ENCODE peak calls at places on chromosomes 6 and 20, in eight cellular contexts. One of them, this sample, is unnamed.

GRCh38 chr6:26022737-26023136 is 60.1 kb downstream of the TRIM38 start:
- DNase-seq in fibroblast of lung: no peak
- DNase-seq in heart left ventricle: no peak
- DNase-seq in transverse colon: no peak
- DNase-seq in A549: no peak
- DNase-seq in PC-3: no peak
- DNase-seq in retinal pigment epithelial cell: no peak
- DNase-seq in body of pancreas: no peak
- DNase-seq in this sample: no peak

GRCh38 chr6:22250486-22250885 is 46.4 kb downstream of the PRL start:
- DNase-seq in fibroblast of lung: no peak
- DNase-seq in heart left ventricle: no peak
- DNase-seq in transverse colon: no peak
- DNase-seq in A549: no peak
- DNase-seq in PC-3: no peak
- DNase-seq in retinal pigment epithelial cell: no peak
- DNase-seq in body of pancreas: no peak
- DNase-seq in this sample: no peak

GRCh38 chr20:57059055-57059617 is 207.3 kb downstream of the BMP7 start:
- DNase-seq in fibroblast of lung: no peak
- DNase-seq in heart left ventricle: no peak
- DNase-seq in transverse colon: no peak
- DNase-seq in A549: no peak
- DNase-seq in PC-3: no peak
- DNase-seq in retinal pigment epithelial cell: no peak
- DNase-seq in body of pancreas: no peak
- DNase-seq in this sample: no peak

GRCh38 chr6:11197175-11197535 is 35.3 kb downstream of the NEDD9 start:
- DNase-seq in fibroblast of lung: peak
- DNase-seq in heart left ventricle: no peak
- DNase-seq in transverse colon: no peak
- DNase-seq in A549: no peak
- DNase-seq in PC-3: no peak
- DNase-seq in retinal pigment epithelial cell: peak
- DNase-seq in body of pancreas: no peak
- DNase-seq in this sample: peak

GRCh38 chr6:26216886-26217713 is 129.9 kb downstream of the HFE start:
- DNase-seq in fibroblast of lung: peak
- DNase-seq in heart left ventricle: peak
- DNase-seq in transverse colon: peak
- DNase-seq in A549: no peak
- DNase-seq in PC-3: no peak
- DNase-seq in retinal pigment epithelial cell: no peak
- DNase-seq in body of pancreas: peak
- DNase-seq in this sample: peak

GRCh38 chr20:8126979-8127378 is 5.1 kb upstream of the PLCB1 start:
- DNase-seq in fibroblast of lung: no peak
- DNase-seq in heart left ventricle: no peak
- DNase-seq in transverse colon: no peak
- DNase-seq in A549: no peak
- DNase-seq in PC-3: no peak
- DNase-seq in retinal pigment epithelial cell: no peak
- DNase-seq in body of pancreas: no peak
- DNase-seq in this sample: no peak

GRCh38 chr6:143696327-143697000 is 18.7 kb downstream of the PHACTR2 start:
- DNase-seq in fibroblast of lung: peak
- DNase-seq in heart left ventricle: no peak
- DNase-seq in transverse colon: no peak
- DNase-seq in A549: no peak
- DNase-seq in PC-3: no peak
- DNase-seq in retinal pigment epithelial cell: no peak
- DNase-seq in body of pancreas: peak
- DNase-seq in this sample: no peak

GRCh38 chr6:125269328-125269985 is 32.3 kb downstream of the HDDC2 start:
- DNase-seq in fibroblast of lung: no peak
- DNase-seq in heart left ventricle: no peak
- DNase-seq in transverse colon: no peak
- DNase-seq in A549: no peak
- DNase-seq in PC-3: no peak
- DNase-seq in retinal pigment epithelial cell: no peak
- DNase-seq in body of pancreas: no peak
- DNase-seq in this sample: no peak

GRCh38 chr6:49937017-49937416 is 26.9 kb downstream of the DEFB114 start:
- DNase-seq in fibroblast of lung: no peak
- DNase-seq in heart left ventricle: no peak
- DNase-seq in transverse colon: no peak
- DNase-seq in A549: no peak
- DNase-seq in PC-3: no peak
- DNase-seq in retinal pigment epithelial cell: no peak
- DNase-seq in body of pancreas: no peak
- DNase-seq in this sample: no peak

GRCh38 chr6:114108119-114109002 is 137.4 kb upstream of the HDAC2 start:
- DNase-seq in fibroblast of lung: peak
- DNase-seq in heart left ventricle: peak
- DNase-seq in transverse colon: peak
- DNase-seq in A549: peak
- DNase-seq in PC-3: peak
- DNase-seq in retinal pigment epithelial cell: no peak
- DNase-seq in body of pancreas: peak
- DNase-seq in this sample: peak

GRCh38 chr6:20706293-20707165 is 172.3 kb downstream of the CDKAL1 start:
- DNase-seq in fibroblast of lung: peak
- DNase-seq in heart left ventricle: no peak
- DNase-seq in transverse colon: no peak
- DNase-seq in A549: no peak
- DNase-seq in PC-3: no peak
- DNase-seq in retinal pigment epithelial cell: no peak
- DNase-seq in body of pancreas: no peak
- DNase-seq in this sample: peak

GRCh38 chr20:24776755-24777271 is 172.3 kb upstream of the CST7 start:
- DNase-seq in fibroblast of lung: no peak
- DNase-seq in heart left ventricle: no peak
- DNase-seq in transverse colon: peak
- DNase-seq in A549: no peak
- DNase-seq in PC-3: no peak
- DNase-seq in retinal pigment epithelial cell: no peak
- DNase-seq in body of pancreas: no peak
- DNase-seq in this sample: no peak

GRCh38 chr6:160141001-160141726 is 19.5 kb downstream of the SLC22A1 start:
- DNase-seq in fibroblast of lung: peak
- DNase-seq in heart left ventricle: no peak
- DNase-seq in transverse colon: no peak
- DNase-seq in A549: no peak
- DNase-seq in PC-3: peak
- DNase-seq in retinal pigment epithelial cell: peak
- DNase-seq in body of pancreas: no peak
- DNase-seq in this sample: peak

GRCh38 chr20:63047267-63047666 is 40.5 kb upstream of the BHLHE23 start:
- DNase-seq in fibroblast of lung: no peak
- DNase-seq in heart left ventricle: no peak
- DNase-seq in transverse colon: no peak
- DNase-seq in A549: no peak
- DNase-seq in PC-3: no peak
- DNase-seq in retinal pigment epithelial cell: no peak
- DNase-seq in body of pancreas: no peak
- DNase-seq in this sample: no peak

GRCh38 chr6:122663981-122664380 is 53.8 kb downstream of the PKIB start:
- DNase-seq in fibroblast of lung: peak
- DNase-seq in heart left ventricle: no peak
- DNase-seq in transverse colon: no peak
- DNase-seq in A549: no peak
- DNase-seq in PC-3: no peak
- DNase-seq in retinal pigment epithelial cell: no peak
- DNase-seq in body of pancreas: peak
- DNase-seq in this sample: no peak

GRCh38 chr6:121849477-121849876 is 414.0 kb downstream of the GJA1 start:
- DNase-seq in fibroblast of lung: peak
- DNase-seq in heart left ventricle: peak
- DNase-seq in transverse colon: peak
- DNase-seq in A549: peak
- DNase-seq in PC-3: peak
- DNase-seq in retinal pigment epithelial cell: no peak
- DNase-seq in body of pancreas: peak
- DNase-seq in this sample: peak

GRCh38 chr6:169172435-169172834 is 81.2 kb downstream of the THBS2 start:
- DNase-seq in fibroblast of lung: peak
- DNase-seq in heart left ventricle: no peak
- DNase-seq in transverse colon: no peak
- DNase-seq in A549: no peak
- DNase-seq in PC-3: peak
- DNase-seq in retinal pigment epithelial cell: no peak
- DNase-seq in body of pancreas: no peak
- DNase-seq in this sample: peak

GRCh38 chr20:62928246-62928939 is 2.1 kb upstream of the DIDO1 start:
- DNase-seq in fibroblast of lung: no peak
- DNase-seq in heart left ventricle: no peak
- DNase-seq in transverse colon: peak
- DNase-seq in A549: no peak
- DNase-seq in PC-3: no peak
- DNase-seq in retinal pigment epithelial cell: no peak
- DNase-seq in body of pancreas: no peak
- DNase-seq in this sample: no peak

GRCh38 chr20:36303020-36303595 is 3.0 kb upstream of the DLGAP4 start:
- DNase-seq in fibroblast of lung: no peak
- DNase-seq in heart left ventricle: no peak
- DNase-seq in transverse colon: no peak
- DNase-seq in A549: no peak
- DNase-seq in PC-3: no peak
- DNase-seq in retinal pigment epithelial cell: no peak
- DNase-seq in body of pancreas: no peak
- DNase-seq in this sample: no peak
- TF ChIP-seq CTCF in fibroblast of lung: no peak
- TF ChIP-seq CTCF in heart left ventricle: no peak
- TF ChIP-seq CTCF in transverse colon: no peak
- TF ChIP-seq CTCF in A549: no peak
- TF ChIP-seq CTCF in PC-3: no peak
- TF ChIP-seq CTCF in retinal pigment epithelial cell: no peak
- TF ChIP-seq CTCF in body of pancreas: no peak
- TF ChIP-seq CTCF in this sample: no peak

GRCh38 chr6:56671160-56671559 is 28.5 kb upstream of the DST start:
- DNase-seq in fibroblast of lung: no peak
- DNase-seq in heart left ventricle: no peak
- DNase-seq in transverse colon: no peak
- DNase-seq in A549: no peak
- DNase-seq in PC-3: peak
- DNase-seq in retinal pigment epithelial cell: no peak
- DNase-seq in body of pancreas: no peak
- DNase-seq in this sample: no peak
- H3K4me3 ChIP-seq in fibroblast of lung: no peak
- H3K4me3 ChIP-seq in heart left ventricle: no peak
- H3K4me3 ChIP-seq in transverse colon: no peak
- H3K4me3 ChIP-seq in A549: no peak
- H3K4me3 ChIP-seq in PC-3: no peak
- H3K4me3 ChIP-seq in retinal pigment epithelial cell: no peak
- H3K4me3 ChIP-seq in body of pancreas: no peak
- H3K4me3 ChIP-seq in this sample: no peak

DNA sequence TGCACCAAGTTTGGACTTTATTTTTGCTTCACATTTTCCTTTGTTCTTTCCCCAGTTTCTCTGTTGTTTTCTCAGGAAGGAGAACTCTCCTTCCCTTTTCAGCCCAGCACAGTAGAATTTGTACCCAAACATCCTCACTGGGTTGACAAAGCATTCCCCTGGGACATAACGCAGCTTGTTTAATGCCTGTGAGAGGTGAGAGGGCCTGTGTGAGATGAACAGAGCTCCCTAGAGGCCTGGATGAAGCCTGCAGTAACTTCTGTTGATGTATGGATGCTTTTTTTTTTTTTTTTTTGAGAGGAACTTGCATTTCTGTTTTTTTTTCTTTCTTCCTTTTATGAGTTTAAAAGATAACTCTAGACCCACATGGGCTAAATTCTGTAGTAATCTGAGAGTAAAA is 104.9 kb upstream of the SLC22A23 start:
- DNase-seq in fibroblast of lung: peak
- DNase-seq in heart left ventricle: no peak
- DNase-seq in transverse colon: no peak
- DNase-seq in A549: no peak
- DNase-seq in PC-3: no peak
- DNase-seq in retinal pigment epithelial cell: no peak
- DNase-seq in body of pancreas: no peak
- DNase-seq in this sample: peak
- TF ChIP-seq CTCF in fibroblast of lung: no peak
- TF ChIP-seq CTCF in heart left ventricle: no peak
- TF ChIP-seq CTCF in transverse colon: no peak
- TF ChIP-seq CTCF in A549: no peak
- TF ChIP-seq CTCF in PC-3: peak
- TF ChIP-seq CTCF in retinal pigment epithelial cell: peak
- TF ChIP-seq CTCF in body of pancreas: no peak
- TF ChIP-seq CTCF in this sample: peak

GRCh38 chr6:132395015-132395597 is 6.2 kb downstream of the MOXD1 start:
- DNase-seq in fibroblast of lung: no peak
- DNase-seq in heart left ventricle: no peak
- DNase-seq in transverse colon: no peak
- DNase-seq in A549: no peak
- DNase-seq in PC-3: no peak
- DNase-seq in retinal pigment epithelial cell: no peak
- DNase-seq in body of pancreas: no peak
- DNase-seq in this sample: no peak

GRCh38 chr6:132401120-132401940 is at the start of gene MOXD1:
- DNase-seq in fibroblast of lung: peak
- DNase-seq in heart left ventricle: peak
- DNase-seq in transverse colon: peak
- DNase-seq in A549: peak
- DNase-seq in PC-3: peak
- DNase-seq in retinal pigment epithelial cell: no peak
- DNase-seq in body of pancreas: peak
- DNase-seq in this sample: peak

GRCh38 chr6:132400641-132401119 is 595 bp downstream of the MOXD1 start:
- DNase-seq in fibroblast of lung: no peak
- DNase-seq in heart left ventricle: no peak
- DNase-seq in transverse colon: no peak
- DNase-seq in A549: no peak
- DNase-seq in PC-3: no peak
- DNase-seq in retinal pigment epithelial cell: no peak
- DNase-seq in body of pancreas: no peak
- DNase-seq in this sample: no peak

GRCh38 chr6:132401941-132402275 is 633 bp upstream of the MOXD1 start:
- DNase-seq in fibroblast of lung: no peak
- DNase-seq in heart left ventricle: no peak
- DNase-seq in transverse colon: no peak
- DNase-seq in A549: no peak
- DNase-seq in PC-3: no peak
- DNase-seq in retinal pigment epithelial cell: no peak
- DNase-seq in body of pancreas: no peak
- DNase-seq in this sample: no peak

DNA sequence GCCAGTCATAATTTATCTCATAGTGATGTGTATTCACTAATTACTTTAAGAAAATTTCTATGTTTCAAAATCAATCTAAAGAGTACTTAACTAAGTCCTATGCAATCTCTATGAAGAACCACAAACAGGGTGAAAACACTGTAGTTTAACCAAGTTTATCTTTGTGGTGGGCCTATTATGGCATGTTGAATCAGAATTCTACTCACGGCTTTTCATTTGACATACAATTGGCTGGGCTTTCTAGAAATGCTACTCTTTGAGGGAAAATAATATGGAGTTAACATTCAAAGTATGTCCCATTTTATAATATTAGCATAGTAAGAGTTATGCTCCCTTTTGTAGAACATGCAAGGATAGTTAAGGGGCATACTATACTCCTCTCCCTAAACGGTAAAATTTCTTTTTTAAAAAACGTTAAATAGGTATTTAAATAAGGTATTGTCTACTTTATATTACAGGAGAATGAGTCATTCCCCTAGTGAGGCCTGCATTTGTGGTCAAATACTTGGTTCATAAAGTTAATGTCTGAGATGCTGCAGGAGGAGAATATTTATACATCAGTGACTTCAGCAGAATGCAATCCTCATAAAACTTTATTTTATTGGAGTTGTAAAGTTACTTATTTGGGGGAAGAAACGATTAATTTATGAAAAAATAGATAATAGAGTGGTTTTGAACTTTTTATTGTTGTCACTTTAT is 1.8 kb downstream of the MOXD1 start:
- DNase-seq in fibroblast of lung: peak
- DNase-seq in heart left ventricle: no peak
- DNase-seq in transverse colon: no peak
- DNase-seq in A549: no peak
- DNase-seq in PC-3: peak
- DNase-seq in retinal pigment epithelial cell: no peak
- DNase-seq in body of pancreas: no peak
- DNase-seq in this sample: peak
- H3K4me3 ChIP-seq in fibroblast of lung: peak
- H3K4me3 ChIP-seq in heart left ventricle: no peak
- H3K4me3 ChIP-seq in transverse colon: no peak
- H3K4me3 ChIP-seq in A549: no peak
- H3K4me3 ChIP-seq in PC-3: peak
- H3K4me3 ChIP-seq in retinal pigment epithelial cell: no peak
- H3K4me3 ChIP-seq in body of pancreas: no peak
- H3K4me3 ChIP-seq in this sample: no peak